ENCODE peak calls at places on chromosome 13, in ten cellular contexts. L is right atrium auricular region, Z is right cardiac atrium, A is mesendoderm, N is fibroblast of pulmonary artery, J is cardiac fibroblast, Q is testis, Y is heart left ventricle, T is uterus, W is coronary artery. V is an unnamed sample.
A peak's percentile ranks its signal among the peaks of the same experiment; 100 is the strongest.

GRCh38 chr13:27605610-27606200 is 14.6 kb downstream of the LNX2 start:
- DNase-seq in L (no peak), Z (no peak), A (no peak), N (peak; percentile 58), J (peak; percentile 46), Q (no peak), Y (no peak), T (no peak), W (no peak), V (no peak)

GRCh38 chr13:98182589-98182988 is 5.5 kb upstream of the RNF113B start:
- DNase-seq in L (no peak), Z (no peak), A (no peak), N (no peak), J (no peak), Q (no peak), Y (no peak), T (no peak), W (no peak), V (no peak)

GRCh38 chr13:114099191-114099590 is 33.2 kb downstream of the RASA3 start:
- DNase-seq in L (peak; percentile 90), Z (peak; percentile 92), A (peak; percentile 91), N (peak; percentile 90), J (peak; percentile 86), Q (peak; percentile 72), Y (peak; percentile 88), T (peak; percentile 77), W (peak; percentile 95), V (peak; percentile 60)

GRCh38 chr13:85503797-85504196 is 295.4 kb downstream of the SLITRK6 start:
- DNase-seq in L (no peak), Z (no peak), A (no peak), N (peak; percentile 74), J (peak; percentile 62), Q (no peak), Y (no peak), T (no peak), W (no peak), V (no peak)

GRCh38 chr13:49859568-49859967 is 67.1 kb upstream of the KPNA3 start:
- DNase-seq in L (no peak), Z (no peak), A (no peak), N (peak; percentile 87), J (peak; percentile 83), Q (no peak), Y (no peak), T (no peak), W (no peak), V (no peak)

GRCh38 chr13:95315752-95316151 is 14.5 kb upstream of the ABCC4 start:
- DNase-seq in L (no peak), Z (no peak), A (no peak), N (no peak), J (no peak), Q (no peak), Y (no peak), T (no peak), W (no peak), V (no peak)

GRCh38 chr13:105627270-105627669 is 908.2 kb downstream of the EFNB2 start:
- DNase-seq in L (no peak), Z (no peak), A (no peak), N (peak; percentile 21), J (peak; percentile 5), Q (no peak), Y (no peak), T (no peak), W (peak; percentile 76), V (no peak)

GRCh38 chr13:93116809-93117208 is 109.8 kb upstream of the GPC6 start:
- DNase-seq in L (no peak), Z (no peak), A (peak; percentile 30), N (no peak), J (no peak), Q (no peak), Y (no peak), T (no peak), W (no peak), V (no peak)

DNA sequence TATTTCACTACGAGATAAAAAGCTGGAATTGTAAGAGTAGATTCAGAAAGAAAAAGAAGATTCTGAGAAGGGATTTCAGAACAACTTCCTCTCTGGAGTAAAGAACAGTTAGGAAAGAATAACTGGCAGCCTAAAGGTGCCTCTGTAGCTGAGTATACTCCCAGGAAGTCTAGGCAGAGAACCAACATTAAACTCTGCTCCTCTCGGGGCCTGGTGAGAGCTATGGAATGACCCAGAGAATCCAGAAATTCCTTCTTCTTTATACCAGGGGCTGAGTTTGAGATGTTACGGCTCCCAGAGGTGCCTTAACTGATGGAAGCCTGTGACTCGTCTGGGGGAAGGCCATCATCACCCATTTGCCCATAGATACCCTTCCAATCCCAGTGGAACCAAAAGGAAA is 39.1 kb downstream of the FAM216B start:
- DNase-seq in L (no peak), Z (no peak), A (no peak), N (peak; percentile 63), J (peak; percentile 69), Q (no peak), Y (no peak), T (no peak), W (no peak), V (no peak)
- H3K4me3 ChIP-seq in L (no peak overlapping the region), Z (no peak overlapping the region), A (no peak overlapping the region), N (no peak overlapping the region), J (no peak overlapping the region), Q (no peak overlapping the region), Y (no peak overlapping the region), T (no peak overlapping the region), W (no peak overlapping the region), V (no peak overlapping the region)

GRCh38 chr13:87537946-87538345 is 133.2 kb upstream of the SLITRK5 start:
- DNase-seq in L (no peak), Z (no peak), A (no peak), N (no peak), J (no peak), Q (no peak), Y (no peak), T (no peak), W (no peak), V (no peak)

GRCh38 chr13:87535911-87536310 is 135.3 kb upstream of the SLITRK5 start:
- DNase-seq in L (no peak), Z (no peak), A (no peak), N (no peak), J (no peak), Q (no peak), Y (no peak), T (no peak), W (no peak), V (no peak)

GRCh38 chr13:87538366-87539052 is 132.7 kb upstream of the SLITRK5 start:
- DNase-seq in L (no peak), Z (no peak), A (no peak), N (no peak), J (no peak), Q (no peak), Y (no peak), T (no peak), W (no peak), V (no peak)

GRCh38 chr13:87536499-87536898 is 134.7 kb upstream of the SLITRK5 start:
- DNase-seq in L (no peak), Z (no peak), A (no peak), N (no peak), J (no peak), Q (no peak), Y (no peak), T (no peak), W (no peak), V (no peak)

DNA sequence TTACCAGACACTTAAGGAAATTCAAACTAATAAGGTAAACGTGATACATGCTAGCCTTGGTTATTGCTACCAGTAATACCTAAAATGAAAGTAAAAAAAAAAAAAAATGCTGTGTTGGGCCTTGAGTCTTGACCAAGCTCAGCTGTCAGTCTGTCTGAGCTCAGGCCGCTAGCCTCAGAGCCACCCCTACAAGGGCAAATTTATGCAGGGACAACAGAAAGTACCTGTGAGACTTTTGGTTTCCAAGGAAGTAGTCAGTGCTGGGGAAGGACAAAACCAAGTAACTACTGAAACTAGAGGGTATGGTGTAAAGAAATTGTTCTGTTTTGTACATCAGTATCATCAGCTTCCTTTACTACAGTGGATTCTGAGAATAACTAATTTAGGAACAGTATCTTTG is 134.3 kb upstream of the SLITRK5 start:
- DNase-seq in L (no peak), Z (no peak), A (no peak), N (no peak), J (no peak), Q (no peak), Y (no peak), T (no peak), W (no peak), V (no peak)
- H3K4me3 ChIP-seq in L (no peak overlapping the region), Z (no peak overlapping the region), A (no peak overlapping the region), N (no peak overlapping the region), J (no peak overlapping the region), Q (no peak overlapping the region), Y (no peak overlapping the region), T (no peak overlapping the region), W (no peak overlapping the region), V (no peak overlapping the region)

DNA sequence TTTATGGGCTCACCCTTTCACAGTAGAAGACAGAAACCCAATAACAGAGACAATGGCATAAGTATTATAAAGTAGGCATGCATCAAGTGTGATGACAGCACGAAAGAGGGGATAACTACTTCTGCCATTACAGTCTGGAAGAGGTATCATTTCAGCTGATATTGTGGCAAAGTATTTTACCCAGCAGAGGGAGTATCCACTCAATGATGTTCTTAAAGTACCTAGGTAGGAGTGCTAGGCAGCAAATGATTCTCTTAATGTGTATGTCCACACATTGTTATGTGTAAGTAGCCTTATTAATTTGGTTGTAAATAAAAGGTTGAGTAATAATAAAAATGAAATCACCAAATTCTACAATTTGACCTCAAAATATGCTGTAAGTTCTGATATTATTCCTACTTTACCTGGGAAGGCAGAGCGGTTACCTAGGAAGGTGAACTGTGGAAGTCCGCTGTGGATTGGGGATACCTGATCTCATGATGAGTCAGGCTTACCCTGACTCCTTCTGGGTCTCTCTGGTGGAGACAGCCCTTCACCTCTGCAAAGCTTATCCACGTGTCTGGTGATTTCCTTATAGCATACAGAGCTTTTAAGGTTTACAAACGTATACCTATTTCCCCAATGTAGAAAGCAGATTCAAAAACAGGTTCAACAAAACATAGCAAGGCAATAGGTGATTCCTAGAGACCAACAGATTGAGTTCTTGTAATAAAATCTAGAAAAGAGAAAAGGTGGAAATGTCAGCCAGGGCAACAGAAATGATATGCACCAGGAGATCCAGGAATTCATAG is 4.0 kb upstream of the UBAC2 start:
- DNase-seq in L (no peak), Z (no peak), A (no peak), N (peak; percentile 9), J (no peak), Q (no peak), Y (no peak), T (no peak), W (no peak), V (no peak)
- H3K4me3 ChIP-seq in L (no peak overlapping the region), Z (no peak overlapping the region), A (no peak overlapping the region), N (no peak overlapping the region), J (no peak overlapping the region), Q (no peak overlapping the region), Y (no peak overlapping the region), T (no peak overlapping the region), W (no peak overlapping the region), V (no peak overlapping the region)

GRCh38 chr13:81302677-81303076 is 961.8 kb upstream of the SPRY2 start:
- DNase-seq in L (no peak), Z (no peak), A (no peak), N (no peak), J (no peak), Q (no peak), Y (no peak), T (no peak), W (no peak), V (no peak)

GRCh38 chr13:81304121-81304659 is 963.3 kb upstream of the SPRY2 start:
- DNase-seq in L (no peak), Z (no peak), A (no peak), N (no peak), J (no peak), Q (no peak), Y (no peak), T (no peak), W (no peak), V (no peak)

GRCh38 chr13:81302125-81302524 is 961.2 kb upstream of the SPRY2 start:
- DNase-seq in L (no peak), Z (no peak), A (no peak), N (no peak), J (no peak), Q (no peak), Y (no peak), T (no peak), W (no peak), V (no peak)

DNA sequence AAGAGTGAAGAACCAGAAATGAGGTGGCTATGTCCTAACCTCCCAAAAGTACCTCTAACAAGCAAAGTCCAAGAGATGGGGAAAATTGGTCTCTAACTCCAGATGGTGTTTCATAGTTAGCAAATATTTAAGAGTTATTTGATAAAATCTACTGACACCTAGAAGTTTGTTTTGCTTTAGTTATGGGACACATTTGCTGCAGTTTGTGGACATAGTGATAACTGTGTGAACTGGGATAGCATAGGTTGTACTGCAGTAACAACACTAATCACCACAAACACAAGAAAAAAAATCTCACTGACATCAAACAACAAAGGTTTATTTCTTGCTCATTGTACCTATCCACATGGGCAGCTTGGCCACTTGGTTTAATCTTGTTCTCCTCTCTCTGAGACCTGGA is 965.0 kb upstream of the SPRY2 start:
- DNase-seq in L (no peak), Z (no peak), A (no peak), N (no peak), J (no peak), Q (no peak), Y (no peak), T (no peak), W (no peak), V (no peak)
- H3K4me3 ChIP-seq in L (no peak overlapping the region), Z (no peak overlapping the region), A (no peak overlapping the region), N (no peak overlapping the region), J (no peak overlapping the region), Q (no peak overlapping the region), Y (no peak overlapping the region), T (no peak overlapping the region), W (no peak overlapping the region), V (no peak overlapping the region)